ENCODE peak calls at places on chromosome 10, in five cellular contexts. One of them, this sample, is unnamed.

GRCh38 chr10:120011359-120012132 is 119.0 kb downstream of the SEC23IP start:
- DNase-seq in AG04450: no peak
- DNase-seq in ascending aorta: no peak
- DNase-seq in hepatocyte: no peak
- DNase-seq in body of pancreas: peak; percentile 11
- DNase-seq in this sample: no peak

GRCh38 chr10:51920672-51921071 is 221.3 kb upstream of the CSTF2T start:
- DNase-seq in AG04450: no peak
- DNase-seq in ascending aorta: no peak
- DNase-seq in hepatocyte: no peak
- DNase-seq in body of pancreas: no peak
- DNase-seq in this sample: no peak

GRCh38 chr10:84352251-84352842 is 24.0 kb downstream of the CCSER2 start:
- DNase-seq in AG04450: no peak
- DNase-seq in ascending aorta: peak; percentile 72
- DNase-seq in hepatocyte: peak; percentile 57
- DNase-seq in body of pancreas: peak; percentile 77
- DNase-seq in this sample: peak; percentile 60

GRCh38 chr10:113438660-113439059 is 114.2 kb upstream of the HABP2 start:
- DNase-seq in AG04450: no peak
- DNase-seq in ascending aorta: no peak
- DNase-seq in hepatocyte: no peak
- DNase-seq in body of pancreas: no peak
- DNase-seq in this sample: peak; percentile 16

GRCh38 chr10:70258216-70258615 is 25.0 kb upstream of the PPA1 start:
- DNase-seq in AG04450: no peak
- DNase-seq in ascending aorta: no peak
- DNase-seq in hepatocyte: no peak
- DNase-seq in body of pancreas: no peak
- DNase-seq in this sample: no peak

GRCh38 chr10:51439645-51440044 is 259.8 kb downstream of the CSTF2T start:
- DNase-seq in AG04450: no peak
- DNase-seq in ascending aorta: no peak
- DNase-seq in hepatocyte: no peak
- DNase-seq in body of pancreas: no peak
- DNase-seq in this sample: no peak

GRCh38 chr10:100766693-100767427 is 21.5 kb downstream of the PAX2 start:
- DNase-seq in AG04450: no peak
- DNase-seq in ascending aorta: no peak
- DNase-seq in hepatocyte: no peak
- DNase-seq in body of pancreas: peak; percentile 45
- DNase-seq in this sample: no peak

GRCh38 chr10:99908512-99908911 is 101.2 kb downstream of the DNMBP start:
- DNase-seq in AG04450: no peak
- DNase-seq in ascending aorta: no peak
- DNase-seq in hepatocyte: no peak
- DNase-seq in body of pancreas: no peak
- DNase-seq in this sample: no peak

GRCh38 chr10:102004376-102004775 is 51.6 kb downstream of the ARMH3 start:
- DNase-seq in AG04450: peak; percentile 24
- DNase-seq in ascending aorta: no peak
- DNase-seq in hepatocyte: no peak
- DNase-seq in body of pancreas: no peak
- DNase-seq in this sample: peak; percentile 26

GRCh38 chr10:47027108-47027811 is 116.0 kb downstream of the PTPN20 start:
- DNase-seq in AG04450: no peak
- DNase-seq in ascending aorta: peak; percentile 52
- DNase-seq in hepatocyte: no peak
- DNase-seq in body of pancreas: no peak
- DNase-seq in this sample: no peak

GRCh38 chr10:98510412-98510995 is 63.8 kb upstream of the HPS1 start:
- DNase-seq in AG04450: no peak
- DNase-seq in ascending aorta: no peak
- DNase-seq in hepatocyte: no peak
- DNase-seq in body of pancreas: no peak
- DNase-seq in this sample: no peak

GRCh38 chr10:49309691-49310371 is 10.9 kb downstream of the C10orf71 start:
- DNase-seq in AG04450: no peak
- DNase-seq in ascending aorta: no peak
- DNase-seq in hepatocyte: no peak
- DNase-seq in body of pancreas: no peak
- DNase-seq in this sample: no peak

GRCh38 chr10:71331736-71332135 is 12.7 kb downstream of the SLC29A3 start:
- DNase-seq in AG04450: no peak
- DNase-seq in ascending aorta: no peak
- DNase-seq in hepatocyte: no peak
- DNase-seq in body of pancreas: no peak
- DNase-seq in this sample: no peak

GRCh38 chr10:17001297-17001744 is 128.3 kb downstream of the CUBN start:
- DNase-seq in AG04450: no peak
- DNase-seq in ascending aorta: peak; percentile 84
- DNase-seq in hepatocyte: no peak
- DNase-seq in body of pancreas: no peak
- DNase-seq in this sample: no peak

GRCh38 chr10:73860050-73860491 is 14.3 kb downstream of the CAMK2G start:
- DNase-seq in AG04450: no peak
- DNase-seq in ascending aorta: no peak
- DNase-seq in hepatocyte: no peak
- DNase-seq in body of pancreas: no peak
- DNase-seq in this sample: no peak

GRCh38 chr10:62527019-62527827 is 153.1 kb downstream of the ZNF365 start:
- DNase-seq in AG04450: no peak
- DNase-seq in ascending aorta: no peak
- DNase-seq in hepatocyte: no peak
- DNase-seq in body of pancreas: no peak
- DNase-seq in this sample: no peak

GRCh38 chr10:82251222-82251977 is 376.4 kb downstream of the NRG3 start:
- DNase-seq in AG04450: no peak
- DNase-seq in ascending aorta: no peak
- DNase-seq in hepatocyte: no peak
- DNase-seq in body of pancreas: no peak
- DNase-seq in this sample: no peak

GRCh38 chr10:82252081-82252480 is 377.1 kb downstream of the NRG3 start:
- DNase-seq in AG04450: no peak
- DNase-seq in ascending aorta: no peak
- DNase-seq in hepatocyte: no peak
- DNase-seq in body of pancreas: no peak
- DNase-seq in this sample: no peak

GRCh38 chr10:82245157-82245556 is 370.2 kb downstream of the NRG3 start:
- DNase-seq in AG04450: no peak
- DNase-seq in ascending aorta: no peak
- DNase-seq in hepatocyte: no peak
- DNase-seq in body of pancreas: no peak
- DNase-seq in this sample: no peak

GRCh38 chr10:82245906-82246305 is 370.9 kb downstream of the NRG3 start:
- DNase-seq in AG04450: no peak
- DNase-seq in ascending aorta: no peak
- DNase-seq in hepatocyte: no peak
- DNase-seq in body of pancreas: no peak
- DNase-seq in this sample: no peak

DNA sequence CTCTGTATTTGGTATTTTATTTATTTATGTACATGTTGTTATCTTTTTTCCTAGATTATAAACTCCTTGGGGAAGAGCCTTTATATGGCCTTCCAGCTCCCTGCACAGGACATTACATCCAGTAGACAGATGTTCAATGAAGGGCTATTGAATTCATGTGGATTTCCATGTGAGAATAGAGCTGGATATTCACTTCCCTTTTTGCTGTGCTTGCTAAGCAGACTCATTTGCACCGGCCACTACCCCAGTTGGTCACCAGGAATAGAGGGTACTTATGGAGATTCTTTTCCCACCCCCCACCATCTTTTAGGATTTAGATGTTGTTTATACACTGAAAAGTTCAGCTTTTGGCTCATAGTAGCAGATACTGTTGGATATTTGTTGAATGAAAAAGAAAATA is 374.1 kb downstream of the NRG3 start:
- DNase-seq in AG04450: no peak
- DNase-seq in ascending aorta: no peak
- DNase-seq in hepatocyte: no peak
- DNase-seq in body of pancreas: no peak
- DNase-seq in this sample: no peak
- TF ChIP-seq CTCF in AG04450: no peak
- TF ChIP-seq CTCF in ascending aorta: no peak
- TF ChIP-seq CTCF in hepatocyte: no peak
- TF ChIP-seq CTCF in body of pancreas: no peak
- TF ChIP-seq CTCF in this sample: no peak

GRCh38 chr10:29037348-29038113 is 251.3 kb upstream of the LYZL1 start:
- DNase-seq in AG04450: no peak
- DNase-seq in ascending aorta: no peak
- DNase-seq in hepatocyte: no peak
- DNase-seq in body of pancreas: no peak
- DNase-seq in this sample: no peak

GRCh38 chr10:29039659-29040309 is 249.1 kb upstream of the LYZL1 start:
- DNase-seq in AG04450: peak; percentile 64
- DNase-seq in ascending aorta: no peak
- DNase-seq in hepatocyte: peak; percentile 32
- DNase-seq in body of pancreas: no peak
- DNase-seq in this sample: peak; percentile 9

GRCh38 chr10:29035721-29036120 is 253.1 kb upstream of the LYZL1 start:
- DNase-seq in AG04450: no peak
- DNase-seq in ascending aorta: no peak
- DNase-seq in hepatocyte: no peak
- DNase-seq in body of pancreas: no peak
- DNase-seq in this sample: no peak

GRCh38 chr10:29041512-29042150 is 247.2 kb upstream of the LYZL1 start:
- DNase-seq in AG04450: no peak
- DNase-seq in ascending aorta: no peak
- DNase-seq in hepatocyte: no peak
- DNase-seq in body of pancreas: no peak
- DNase-seq in this sample: no peak

GRCh38 chr10:29039091-29039490 is 249.8 kb upstream of the LYZL1 start:
- DNase-seq in AG04450: no peak
- DNase-seq in ascending aorta: no peak
- DNase-seq in hepatocyte: no peak
- DNase-seq in body of pancreas: no peak
- DNase-seq in this sample: no peak
- H3K27ac ChIP-seq in AG04450: peak overlapping the region; percentile 52
- H3K27ac ChIP-seq in ascending aorta: no peak overlapping the region
- H3K27ac ChIP-seq in hepatocyte: peak overlapping the region; percentile 30
- H3K27ac ChIP-seq in body of pancreas: no peak overlapping the region
- H3K27ac ChIP-seq in this sample: no peak overlapping the region

DNA sequence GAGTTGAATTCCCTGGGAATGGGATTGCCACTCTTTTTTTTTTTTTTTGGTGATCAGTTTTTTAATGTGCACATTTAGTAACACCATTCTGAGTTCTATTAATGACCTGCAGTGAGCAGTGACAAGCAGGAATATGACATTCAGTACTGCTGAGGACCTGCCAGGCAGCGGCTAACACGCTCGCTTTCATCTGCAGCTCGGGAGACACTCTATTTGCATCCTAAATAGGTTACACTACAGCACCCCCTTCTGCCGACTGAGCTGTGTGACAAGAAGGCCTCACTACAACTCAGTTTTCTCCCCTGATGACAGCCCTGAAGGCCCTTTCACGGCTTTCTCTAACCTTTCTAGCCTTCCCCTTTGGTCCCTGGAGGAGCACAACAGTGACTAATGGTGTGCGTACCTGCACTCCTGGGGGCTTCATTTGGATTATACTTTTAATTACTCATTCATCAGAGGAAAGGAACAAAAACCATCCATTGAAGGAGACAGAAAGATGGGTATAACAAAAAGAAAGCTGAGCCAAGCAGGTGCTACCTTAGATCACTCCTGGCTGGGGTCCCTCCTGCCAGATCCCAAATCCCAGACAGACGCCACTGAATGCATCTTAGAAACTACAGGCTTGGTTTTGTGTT is 872.4 kb downstream of the LRMDA start:
- DNase-seq in AG04450: peak; percentile 21
- DNase-seq in ascending aorta: peak; percentile 85
- DNase-seq in hepatocyte: peak; percentile 89
- DNase-seq in body of pancreas: peak; percentile 81
- DNase-seq in this sample: peak; percentile 62
- TF ChIP-seq CTCF in AG04450: peak; percentile 62
- TF ChIP-seq CTCF in ascending aorta: peak; percentile 38
- TF ChIP-seq CTCF in hepatocyte: peak; percentile 78
- TF ChIP-seq CTCF in body of pancreas: peak; percentile 65
- TF ChIP-seq CTCF in this sample: no peak

GRCh38 chr10:104258209-104258608 is 3.5 kb downstream of the GSTO1 start:
- DNase-seq in AG04450: no peak
- DNase-seq in ascending aorta: no peak
- DNase-seq in hepatocyte: no peak
- DNase-seq in body of pancreas: no peak
- DNase-seq in this sample: no peak
- H3K27ac ChIP-seq in AG04450: no peak overlapping the region
- H3K27ac ChIP-seq in ascending aorta: no peak overlapping the region
- H3K27ac ChIP-seq in hepatocyte: no peak overlapping the region
- H3K27ac ChIP-seq in body of pancreas: no peak overlapping the region
- H3K27ac ChIP-seq in this sample: peak overlapping the region; percentile 67

GRCh38 chr10:43264987-43265798 is 1.7 kb downstream of the RASGEF1A start:
- DNase-seq in AG04450: no peak
- DNase-seq in ascending aorta: no peak
- DNase-seq in hepatocyte: no peak
- DNase-seq in body of pancreas: peak; percentile 61
- DNase-seq in this sample: no peak

GRCh38 chr10:43263551-43264323 is 3.1 kb downstream of the RASGEF1A start:
- DNase-seq in AG04450: no peak
- DNase-seq in ascending aorta: no peak
- DNase-seq in hepatocyte: no peak
- DNase-seq in body of pancreas: peak; percentile 24
- DNase-seq in this sample: no peak

GRCh38 chr10:43264324-43264986 is 2.4 kb downstream of the RASGEF1A start:
- DNase-seq in AG04450: no peak
- DNase-seq in ascending aorta: no peak
- DNase-seq in hepatocyte: no peak
- DNase-seq in body of pancreas: no peak
- DNase-seq in this sample: no peak

GRCh38 chr10:43267811-43268210 is 946 bp upstream of the RASGEF1A start:
- DNase-seq in AG04450: no peak
- DNase-seq in ascending aorta: no peak
- DNase-seq in hepatocyte: no peak
- DNase-seq in body of pancreas: no peak
- DNase-seq in this sample: no peak

GRCh38 chr10:43265799-43266721 is 805 bp downstream of the RASGEF1A start:
- DNase-seq in AG04450: no peak
- DNase-seq in ascending aorta: no peak
- DNase-seq in hepatocyte: peak; percentile 65
- DNase-seq in body of pancreas: peak; percentile 77
- DNase-seq in this sample: peak; percentile 53
- TF ChIP-seq CTCF in AG04450: no peak
- TF ChIP-seq CTCF in ascending aorta: no peak
- TF ChIP-seq CTCF in hepatocyte: peak; percentile 33
- TF ChIP-seq CTCF in body of pancreas: peak; percentile 65
- TF ChIP-seq CTCF in this sample: no peak

GRCh38 chr10:96082153-96082552 is 38.8 kb downstream of the CCNJ start:
- DNase-seq in AG04450: no peak
- DNase-seq in ascending aorta: no peak
- DNase-seq in hepatocyte: no peak
- DNase-seq in body of pancreas: no peak
- DNase-seq in this sample: no peak

GRCh38 chr10:96077181-96077580 is 33.8 kb downstream of the CCNJ start:
- DNase-seq in AG04450: no peak
- DNase-seq in ascending aorta: no peak
- DNase-seq in hepatocyte: no peak
- DNase-seq in body of pancreas: no peak
- DNase-seq in this sample: no peak

GRCh38 chr10:96082748-96083147 is 39.4 kb downstream of the CCNJ start:
- DNase-seq in AG04450: no peak
- DNase-seq in ascending aorta: no peak
- DNase-seq in hepatocyte: no peak
- DNase-seq in body of pancreas: no peak
- DNase-seq in this sample: no peak
- H3K27ac ChIP-seq in AG04450: no peak overlapping the region
- H3K27ac ChIP-seq in ascending aorta: no peak overlapping the region
- H3K27ac ChIP-seq in hepatocyte: no peak overlapping the region
- H3K27ac ChIP-seq in body of pancreas: no peak overlapping the region
- H3K27ac ChIP-seq in this sample: no peak overlapping the region

This sample was measured in RWPE1.